ENCODE peak calls at places on chromosomes 7 and 10, in four cellular contexts. P is stimulated activated CD4-positive, alpha-beta T cell treated with anti-CD3 and anti-CD28 coated beads, Interleukin-2, amount 100 ng/mL, for 24 hours; W is activated T-helper 2 cell treated with anti-CD3 and anti-CD28 coated beads, Interferon-gamma antibody, Interleukin-2, Interleukin-4, amounts not matched to agents 10 μg/mL and 5 μg/mL and 100 μg/mL, durations not matched to agents 14 hours and 24 hours and 36 hours; I is RPMI7951. O is an unnamed sample.

GRCh38 chr7:17580141-17580540 is 281.7 kb downstream of the AHR start:
- DNase-seq in W (no peak), I (peak), P (no peak), O (peak)

GRCh38 chr10:44951827-44952226 is 7.8 kb upstream of the RASSF4 start:
- DNase-seq in P (no peak), I (no peak), W (no peak), O (no peak)

GRCh38 chr10:118792501-118792900 is 37.7 kb upstream of the CACUL1 start:
- DNase-seq in I (peak), P (no peak), W (no peak), O (no peak)

GRCh38 chr7:191105-192034 is 1.0 kb upstream of the FAM20C start:
- DNase-seq in W (no peak), P (peak), I (peak), O (no peak)

GRCh38 chr7:39465055-39465929 is 100.9 kb upstream of the YAE1 start:
- DNase-seq in W (peak), P (peak), I (peak), O (peak)

GRCh38 chr7:127253289-127254162 is 785 bp upstream of the GRM8 start:
- DNase-seq in I (peak), P (peak), W (peak), O (peak)

GRCh38 chr7:34227525-34227924 is 322.2 kb downstream of the BMPER start:
- DNase-seq in W (no peak), I (no peak), P (no peak), O (no peak)

GRCh38 chr10:106387063-106387462 is 777.4 kb downstream of the SORCS1 start:
- DNase-seq in W (no peak), I (no peak), P (no peak), O (no peak)

GRCh38 chr10:98469532-98469931 is 22.8 kb upstream of the HPS1 start:
- DNase-seq in I (no peak), P (no peak), W (no peak), O (peak)

GRCh38 chr10:32317795-32318194 is 29.2 kb downstream of the EPC1 start:
- DNase-seq in I (no peak), P (no peak), W (no peak), O (no peak)

GRCh38 chr10:58319599-58319998 is 15.2 kb upstream of the UBE2D1 start:
- DNase-seq in I (peak), W (no peak), P (no peak), O (peak)

GRCh38 chr10:49666685-49667084 is 12.8 kb upstream of the C10orf53 start:
- DNase-seq in W (no peak), P (no peak), I (no peak), O (no peak)

GRCh38 chr7:102883098-102883860 is 29.5 kb upstream of the LRRC17 start:
- DNase-seq in I (peak), P (no peak), W (no peak), O (no peak)

GRCh38 chr10:34808789-34809745 is 6.0 kb downstream of the PARD3 start:
- DNase-seq in P (no peak), W (no peak), I (peak), O (peak)

GRCh38 chr10:77240959-77241358 is 396.6 kb downstream of the KCNMA1 start:
- DNase-seq in P (no peak), W (no peak), I (no peak), O (no peak)

GRCh38 chr10:97777148-97777547 is 5.3 kb upstream of the SFRP5 start:
- DNase-seq in W (no peak), P (no peak), I (no peak), O (no peak)

GRCh38 chr7:11831727-11832495 is at the start of gene THSD7A:
- DNase-seq in P (peak), I (peak), W (no peak), O (peak)

GRCh38 chr10:78700816-78701520 is 367.8 kb upstream of the ZMIZ1 start:
- DNase-seq in P (no peak), I (no peak), W (no peak), O (no peak)

GRCh38 chr10:95035343-95036283 is 33.7 kb downstream of the CYP2C8 start:
- DNase-seq in I (no peak), W (no peak), P (no peak), O (no peak)

GRCh38 chr7:17654940-17655339 is 285.4 kb downstream of the SNX13 start:
- DNase-seq in I (peak), W (no peak), P (no peak), O (peak)

GRCh38 chr7:83119002-83119358 is 43.7 kb downstream of the PCLO start:
- DNase-seq in W (no peak), I (no peak), P (no peak), O (peak)